ENCODE peak calls at places on chromosomes 2 and 18, in four cellular contexts. One of them, this sample, is unnamed.

GRCh38 chr2:126788652-126789051 is 110.0 kb upstream of the TEX51 start:
- DNase-seq in stomach: no peak
- DNase-seq in hippocampal formation: no peak
- DNase-seq in skeletal muscle cell: no peak
- DNase-seq in this sample: no peak

GRCh38 chr2:12700989-12701388 is 15.7 kb upstream of the TRIB2 start:
- DNase-seq in skeletal muscle cell: no peak
- DNase-seq in stomach: no peak
- DNase-seq in hippocampal formation: no peak
- DNase-seq in this sample: no peak

GRCh38 chr2:37083873-37084792 is at the start of the genes GPATCH11 and HEATR5B:
- DNase-seq in hippocampal formation: peak; percentile 97
- DNase-seq in skeletal muscle cell: peak; percentile 83
- DNase-seq in stomach: peak; percentile 96
- DNase-seq in this sample: peak; percentile 96

GRCh38 chr2:233051241-233052149 is 8.6 kb upstream of the INPP5D start:
- DNase-seq in hippocampal formation: no peak
- DNase-seq in stomach: no peak
- DNase-seq in skeletal muscle cell: no peak
- DNase-seq in this sample: no peak

GRCh38 chr2:216984937-216985336 is 125.1 kb upstream of the TNP1 start:
- DNase-seq in skeletal muscle cell: no peak
- DNase-seq in hippocampal formation: no peak
- DNase-seq in stomach: no peak
- DNase-seq in this sample: no peak

GRCh38 chr2:225040862-225041209 is 1.4 kb downstream of the DOCK10 start:
- DNase-seq in hippocampal formation: peak; percentile 73
- DNase-seq in stomach: no peak
- DNase-seq in skeletal muscle cell: no peak
- DNase-seq in this sample: no peak

GRCh38 chr2:38504169-38504568 is 98.6 kb downstream of the HNRNPLL start:
- DNase-seq in stomach: no peak
- DNase-seq in skeletal muscle cell: no peak
- DNase-seq in hippocampal formation: no peak
- DNase-seq in this sample: no peak

GRCh38 chr2:23381084-23381483 is 3.9 kb upstream of the KLHL29 start:
- DNase-seq in skeletal muscle cell: peak; percentile 46
- DNase-seq in hippocampal formation: no peak
- DNase-seq in stomach: peak; percentile 41
- DNase-seq in this sample: peak; percentile 77

GRCh38 chr2:45925636-45926350 is 274.3 kb downstream of the PRKCE start:
- DNase-seq in skeletal muscle cell: no peak
- DNase-seq in stomach: no peak
- DNase-seq in hippocampal formation: no peak
- DNase-seq in this sample: no peak

GRCh38 chr2:235595420-235596010 is 101.7 kb downstream of the AGAP1 start:
- DNase-seq in skeletal muscle cell: peak; percentile 30
- DNase-seq in hippocampal formation: peak; percentile 78
- DNase-seq in stomach: peak; percentile 71
- DNase-seq in this sample: peak; percentile 68

GRCh38 chr2:134360750-134361487 is 107.0 kb downstream of the MGAT5 start:
- DNase-seq in stomach: no peak
- DNase-seq in hippocampal formation: peak; percentile 89
- DNase-seq in skeletal muscle cell: no peak
- DNase-seq in this sample: no peak

GRCh38 chr2:17101596-17101995 is 416.6 kb downstream of the RAD51AP2 start:
- DNase-seq in skeletal muscle cell: no peak
- DNase-seq in hippocampal formation: no peak
- DNase-seq in stomach: no peak
- DNase-seq in this sample: no peak

GRCh38 chr2:102261467-102261866 is 49.9 kb upstream of the IL1RL1 start:
- DNase-seq in stomach: no peak
- DNase-seq in hippocampal formation: no peak
- DNase-seq in skeletal muscle cell: no peak
- DNase-seq in this sample: no peak

GRCh38 chr2:31335921-31336570 is 78.5 kb downstream of the XDH start:
- DNase-seq in stomach: no peak
- DNase-seq in hippocampal formation: no peak
- DNase-seq in skeletal muscle cell: no peak
- DNase-seq in this sample: no peak

GRCh38 chr2:85888020-85888744 is 608 bp downstream of the ST3GAL5 start:
- DNase-seq in hippocampal formation: no peak
- DNase-seq in stomach: no peak
- DNase-seq in skeletal muscle cell: no peak
- DNase-seq in this sample: no peak

GRCh38 chr18:79873449-79874110 is 75.8 kb downstream of the KCNG2 start:
- DNase-seq in hippocampal formation: no peak
- DNase-seq in stomach: no peak
- DNase-seq in skeletal muscle cell: no peak
- DNase-seq in this sample: no peak

GRCh38 chr2:168571061-168571460 is 115.0 kb downstream of the CERS6 start:
- DNase-seq in skeletal muscle cell: no peak
- DNase-seq in stomach: no peak
- DNase-seq in hippocampal formation: no peak
- DNase-seq in this sample: no peak

GRCh38 chr18:49861659-49862058 is 48.3 kb upstream of the ACAA2 start:
- DNase-seq in hippocampal formation: no peak
- DNase-seq in skeletal muscle cell: no peak
- DNase-seq in stomach: no peak
- DNase-seq in this sample: no peak

GRCh38 chr2:1605102-1605501 is 139.2 kb downstream of the PXDN start:
- DNase-seq in hippocampal formation: no peak
- DNase-seq in skeletal muscle cell: no peak
- DNase-seq in stomach: no peak
- DNase-seq in this sample: no peak

GRCh38 chr2:25438793-25439192 is 97.1 kb upstream of the DNMT3A start:
- DNase-seq in hippocampal formation: no peak
- DNase-seq in stomach: no peak
- DNase-seq in skeletal muscle cell: no peak
- DNase-seq in this sample: no peak

GRCh38 chr2:53075760-53076159 is 691.8 kb upstream of the CHAC2 start:
- DNase-seq in skeletal muscle cell: no peak
- DNase-seq in stomach: no peak
- DNase-seq in hippocampal formation: no peak
- DNase-seq in this sample: no peak

GRCh38 chr2:43387092-43388062 is 161.0 kb upstream of the ZFP36L2 start:
- DNase-seq in stomach: no peak
- DNase-seq in hippocampal formation: no peak
- DNase-seq in skeletal muscle cell: peak; percentile 47
- DNase-seq in this sample: no peak

GRCh38 chr2:168519534-168520308 is 63.6 kb downstream of the CERS6 start:
- DNase-seq in hippocampal formation: no peak
- DNase-seq in stomach: no peak
- DNase-seq in skeletal muscle cell: no peak
- DNase-seq in this sample: no peak

GRCh38 chr2:38421274-38422056 is 44.4 kb upstream of the ATL2 start:
- DNase-seq in stomach: no peak
- DNase-seq in hippocampal formation: no peak
- DNase-seq in skeletal muscle cell: no peak
- DNase-seq in this sample: no peak

GRCh38 chr2:14417586-14417985 is 214.9 kb upstream of the LRATD1 start:
- DNase-seq in stomach: no peak
- DNase-seq in skeletal muscle cell: no peak
- DNase-seq in hippocampal formation: no peak
- DNase-seq in this sample: no peak

GRCh38 chr2:88099798-88100488 is 27.9 kb downstream of the FABP1 start:
- DNase-seq in skeletal muscle cell: peak; percentile 4
- DNase-seq in stomach: no peak
- DNase-seq in hippocampal formation: no peak
- DNase-seq in this sample: no peak

GRCh38 chr2:18814387-18814786 is 225.0 kb upstream of the NT5C1B start:
- DNase-seq in hippocampal formation: no peak
- DNase-seq in stomach: no peak
- DNase-seq in skeletal muscle cell: peak; percentile 79
- DNase-seq in this sample: no peak

GRCh38 chr2:113863166-113863565 is 26.7 kb upstream of the ACTR3 start:
- DNase-seq in hippocampal formation: no peak
- DNase-seq in skeletal muscle cell: no peak
- DNase-seq in stomach: no peak
- DNase-seq in this sample: no peak

GRCh38 chr2:233912799-233913423 is 4.3 kb upstream of the TRPM8 start:
- DNase-seq in hippocampal formation: no peak
- DNase-seq in stomach: no peak
- DNase-seq in skeletal muscle cell: no peak
- DNase-seq in this sample: peak; percentile 26

GRCh38 chr2:213125646-213126347 is 25.6 kb downstream of the IKZF2 start:
- DNase-seq in skeletal muscle cell: peak; percentile 20
- DNase-seq in hippocampal formation: no peak
- DNase-seq in stomach: no peak
- DNase-seq in this sample: no peak

GRCh38 chr2:62266433-62267038 is 70.6 kb downstream of the B3GNT2 start:
- DNase-seq in stomach: no peak
- DNase-seq in skeletal muscle cell: peak; percentile 80
- DNase-seq in hippocampal formation: no peak
- DNase-seq in this sample: no peak

GRCh38 chr18:62420151-62420512 is 95.0 kb downstream of the TNFRSF11A start:
- DNase-seq in hippocampal formation: no peak
- DNase-seq in stomach: no peak
- DNase-seq in skeletal muscle cell: no peak
- DNase-seq in this sample: peak; percentile 83

GRCh38 chr2:42918041-42918440 is 125.7 kb upstream of the HAAO start:
- DNase-seq in skeletal muscle cell: no peak
- DNase-seq in hippocampal formation: no peak
- DNase-seq in stomach: no peak
- DNase-seq in this sample: no peak